ENCODE peak calls at places on chromosomes 6 and 20, in six cellular contexts. M, I, B, A, C and Z are unnamed samples.

GRCh38 chr20:1330075-1330830 is 1.3 kb upstream of the SDCBP2 start:
- DNase-seq in M (peak; percentile 85), B (no peak), C (peak; percentile 3), I (no peak), A (no peak), Z (no peak)

GRCh38 chr6:130908188-130908587 is 81.0 kb downstream of the SMLR1 start:
- DNase-seq in I (no peak), A (no peak), M (no peak), B (no peak), C (no peak), Z (no peak)

GRCh38 chr6:158233214-158233795 is 65.2 kb downstream of the GTF2H5 start:
- DNase-seq in A (no peak), B (no peak), M (no peak), C (peak; percentile 67), I (no peak), Z (no peak)

GRCh38 chr6:95091823-95092436 is 485.4 kb upstream of the MANEA start:
- DNase-seq in A (peak; percentile 75), M (no peak), I (no peak), C (peak; percentile 21), B (no peak), Z (peak; percentile 57)

GRCh38 chr6:44923416-44923815 is 404.7 kb upstream of the RUNX2 start:
- DNase-seq in M (no peak), A (no peak), I (no peak), C (no peak), B (no peak), Z (no peak)

GRCh38 chr20:25076201-25076600 is 5.7 kb downstream of the VSX1 start:
- DNase-seq in B (no peak), C (no peak), I (no peak), M (no peak), A (no peak), Z (peak; percentile 19)

GRCh38 chr6:117270121-117270959 is 5.0 kb downstream of the VGLL2 start:
- DNase-seq in A (peak; percentile 79), B (no peak), M (no peak), C (peak; percentile 27), I (no peak), Z (no peak)

GRCh38 chr6:150599199-150600002 is at the start of gene PLEKHG1:
- DNase-seq in I (peak; percentile 57), B (no peak), M (peak; percentile 83), C (peak; percentile 59), A (peak; percentile 86), Z (peak; percentile 12)

GRCh38 chr6:48099713-48100675 is 11.0 kb downstream of the PTCHD4 start:
- DNase-seq in I (no peak), A (no peak), B (no peak), M (no peak), C (no peak), Z (no peak)

GRCh38 chr6:170135821-170136471 is 154.9 kb downstream of the DLL1 start:
- DNase-seq in C (peak; percentile 39), M (no peak), B (no peak), A (no peak), I (no peak), Z (no peak)

GRCh38 chr6:150689900-150690590 is 90.4 kb downstream of the PLEKHG1 start:
- DNase-seq in B (no peak), C (no peak), A (no peak), I (no peak), M (no peak), Z (no peak)

GRCh38 chr6:75266716-75267291 is 17.8 kb downstream of the TMEM30A start:
- DNase-seq in M (no peak), A (peak; percentile 71), I (no peak), B (no peak), C (peak; percentile 40), Z (no peak)

GRCh38 chr6:39812496-39812852 is 20.3 kb downstream of the DAAM2 start:
- DNase-seq in A (no peak), I (no peak), C (no peak), M (no peak), B (no peak), Z (no peak)

GRCh38 chr20:25546048-25546447 is 39.3 kb downstream of the NINL start:
- DNase-seq in C (no peak), A (no peak), B (no peak), I (no peak), M (no peak), Z (no peak)

GRCh38 chr20:62266340-62266739 is 28.0 kb downstream of the OSBPL2 start:
- DNase-seq in C (no peak), I (no peak), M (no peak), B (no peak), A (no peak), Z (no peak)

GRCh38 chr20:3398681-3399252 is 8.7 kb downstream of the DNAAF9 start:
- DNase-seq in I (no peak), A (no peak), C (no peak), B (no peak), M (no peak), Z (no peak)

GRCh38 chr20:13243826-13244376 is 22.8 kb downstream of the ISM1 start:
- DNase-seq in B (no peak), I (no peak), M (no peak), A (no peak), C (no peak), Z (no peak)

GRCh38 chr6:168107191-168107940 is 28.4 kb upstream of the FRMD1 start:
- DNase-seq in A (no peak), M (no peak), I (no peak), C (peak; percentile 62), B (no peak), Z (no peak)

GRCh38 chr6:84756466-84756865 is 7.9 kb downstream of the TBX18 start:
- DNase-seq in A (no peak), M (no peak), C (no peak), B (no peak), I (no peak), Z (no peak)

GRCh38 chr6:84762941-84763396 is 1.4 kb downstream of the TBX18 start:
- DNase-seq in B (no peak), I (no peak), A (peak; percentile 69), C (peak; percentile 14), M (no peak), Z (no peak)

GRCh38 chr6:84763397-84764331 is 734 bp downstream of the TBX18 start:
- DNase-seq in I (peak; percentile 25), C (peak; percentile 56), B (peak; percentile 12), A (peak; percentile 56), M (no peak), Z (peak; percentile 61)

GRCh38 chr6:84762220-84762940 is 2.0 kb downstream of the TBX18 start:
- DNase-seq in I (no peak), B (no peak), C (peak; percentile 48), A (peak; percentile 67), M (no peak), Z (no peak)

DNA sequence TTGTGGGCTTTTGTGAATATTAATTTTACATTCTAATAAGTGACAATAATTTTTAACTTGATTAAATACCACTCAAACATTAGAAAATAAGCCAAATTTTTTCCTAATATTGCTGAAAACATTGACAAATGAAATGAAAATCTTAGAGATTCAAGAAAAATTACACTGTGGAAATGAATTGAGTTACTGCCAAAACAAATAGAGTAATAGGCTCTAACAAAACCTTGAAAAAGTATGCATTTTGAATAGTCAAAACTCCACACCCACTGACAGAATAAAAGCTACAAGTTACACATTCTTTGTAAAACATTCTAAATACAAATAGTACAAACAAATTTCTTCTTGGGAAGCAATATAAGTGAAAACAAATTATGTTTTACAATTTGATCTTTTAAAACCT is 5.9 kb downstream of the TBX18 start:
- DNase-seq in B (no peak), A (no peak), I (no peak), C (no peak), M (no peak), Z (no peak)
- TF ChIP-seq POLR2AphosphoS5 in B (no peak), A (no peak), I (no peak), C (no peak), M (no peak), Z (no peak)

DNA sequence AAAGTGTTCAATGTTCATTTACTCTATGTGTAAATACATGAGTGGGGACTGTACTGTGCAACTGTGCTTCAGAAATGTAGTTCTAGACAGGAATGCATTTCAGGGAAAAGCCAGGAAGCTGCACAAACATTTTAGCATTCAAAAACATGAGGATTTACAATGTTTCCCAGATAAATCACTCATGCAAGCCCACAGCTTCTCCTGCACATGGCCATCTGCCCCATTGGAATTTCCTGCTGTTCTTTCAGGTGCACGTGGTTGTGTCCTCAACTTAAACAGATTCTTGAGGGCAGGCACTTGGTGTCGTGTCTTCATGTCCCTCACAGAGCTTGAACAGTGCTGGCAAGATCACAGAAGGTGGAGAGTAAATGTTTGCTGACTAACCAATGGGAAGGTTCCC is 101.5 kb downstream of the UNC5CL start:
- DNase-seq in I (no peak), C (no peak), B (no peak), A (no peak), M (no peak), Z (no peak)
- H3K27ac ChIP-seq in I (no peak overlapping the region), C (peak overlapping the region; percentile 66), B (peak overlapping the region; percentile 65), A (no peak overlapping the region), M (no peak overlapping the region), Z (no peak overlapping the region)

GRCh38 chr20:9467995-9468394 is 46.4 kb upstream of the LAMP5 start:
- DNase-seq in B (no peak), I (no peak), C (peak; percentile 44), M (no peak), A (peak; percentile 62), Z (no peak)
- TF ChIP-seq CTCF in B (peak; percentile 50), I (peak; percentile 37), C (peak; percentile 76), M (no peak), A (peak; percentile 91), Z (peak; percentile 79)

GRCh38 chr6:43639984-43640800 is 4.6 kb downstream of the MAD2L1BP start:
- DNase-seq in B (no peak), I (no peak), C (peak; percentile 72), M (no peak), A (no peak), Z (no peak)

GRCh38 chr6:43630980-43631619 is 2.0 kb upstream of the GTPBP2 start:
- DNase-seq in B (no peak), A (no peak), I (peak; percentile 7), C (no peak), M (no peak), Z (no peak)

GRCh38 chr6:43636312-43636667 is 650 bp downstream of the MAD2L1BP start:
- DNase-seq in M (no peak), B (no peak), C (no peak), I (peak; percentile 11), A (peak; percentile 10), Z (no peak)

GRCh38 chr6:43634702-43635303 is 837 bp upstream of the MAD2L1BP start:
- DNase-seq in B (no peak), C (no peak), M (no peak), I (no peak), A (no peak), Z (no peak)

DNA sequence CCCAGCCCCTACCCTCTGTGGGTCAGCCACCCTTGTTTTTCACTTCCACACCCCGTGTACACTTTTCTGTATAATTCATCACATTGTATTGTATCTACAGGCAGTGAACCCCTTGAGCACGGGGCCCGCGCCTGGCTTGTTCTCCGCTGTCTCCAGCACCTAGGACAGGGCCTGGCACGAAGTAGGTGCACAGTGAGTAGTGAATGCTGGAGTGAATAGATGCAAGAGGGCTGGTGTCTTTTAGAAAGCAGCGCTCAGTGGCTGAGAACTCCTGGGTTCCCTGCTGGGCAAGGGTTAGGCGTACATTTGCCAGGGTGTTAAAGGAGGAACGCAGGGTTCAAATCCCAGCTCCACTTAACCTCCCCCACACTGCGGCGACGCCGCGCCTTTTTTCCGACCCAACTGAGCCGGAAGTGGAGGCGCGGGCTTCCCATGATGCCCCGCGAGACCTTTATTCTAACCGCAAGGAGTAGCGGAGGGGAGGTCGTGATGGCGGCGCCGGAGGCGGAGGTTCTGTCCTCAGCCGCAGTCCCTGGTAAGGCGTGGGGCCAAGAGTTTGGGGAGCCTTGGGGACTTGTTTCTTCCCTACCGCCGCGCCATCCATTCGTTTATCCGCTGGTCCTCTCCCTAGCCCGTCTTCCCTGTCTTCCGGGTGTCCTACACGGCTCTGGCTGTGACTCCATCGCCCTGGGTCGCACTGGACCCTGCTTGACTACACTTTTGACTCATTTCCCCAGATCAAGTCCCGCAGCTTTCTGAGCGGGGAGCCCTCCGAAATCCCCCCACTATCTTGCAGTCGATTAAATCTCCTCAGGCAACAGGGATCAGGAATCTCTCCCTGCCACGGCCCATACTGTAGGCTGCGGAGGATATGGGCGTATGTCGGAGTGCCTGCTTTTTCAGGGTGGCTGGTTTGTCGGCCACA is at the start of gene MAD2L1BP:
- DNase-seq in A (peak; percentile 90), B (no peak), M (peak; percentile 89), I (peak; percentile 87), C (peak; percentile 86), Z (peak; percentile 56)
- TF ChIP-seq POLR2AphosphoS5 in A (peak; percentile 97), B (peak; percentile 96), M (peak; percentile 94), I (peak; percentile 96), C (peak; percentile 98), Z (peak; percentile 97)